ENCODE peak calls at places on chromosome 1, in six cellular contexts. Q is EL, I is NCI-H748 treated with DMSO at 0.1 percent for 48 hours, T is hypothalamus, H is stomach, B is GOT3. V is an unnamed sample.

GRCh38 chr1:42957229-42957879 is 1.3 kb downstream of the SLC2A1 start:
- DNase-seq in Q (no peak), I (peak; percentile 90), T (no peak), H (no peak), B (no peak), V (no peak)

GRCh38 chr1:48817505-48818114 is 40.9 kb upstream of the BEND5 start:
- DNase-seq in Q (peak; percentile 12), I (peak; percentile 26), T (no peak), H (peak; percentile 71), B (peak; percentile 27), V (peak; percentile 5)

GRCh38 chr1:33292726-33293340 is 28.1 kb downstream of the A3GALT2 start:
- DNase-seq in Q (no peak), I (no peak), T (no peak), H (no peak), B (no peak), V (no peak)

GRCh38 chr1:226404904-226405222 is 3.0 kb downstream of the PARP1 start:
- DNase-seq in Q (no peak), I (no peak), T (no peak), H (no peak), B (no peak), V (no peak)

GRCh38 chr1:28249013-28249870 is 10.1 kb upstream of the SESN2 start:
- DNase-seq in Q (peak; percentile 78), I (no peak), T (no peak), H (peak; percentile 80), B (no peak), V (no peak)

GRCh38 chr1:91633438-91633837 is 132.8 kb downstream of the CDC7 start:
- DNase-seq in Q (no peak), I (no peak), T (no peak), H (no peak), B (no peak), V (no peak)

GRCh38 chr1:108881369-108881768 is 4.6 kb downstream of the GPSM2 start:
- DNase-seq in Q (peak; percentile 48), I (no peak), T (no peak), H (no peak), B (no peak), V (no peak)

GRCh38 chr1:235888119-235888643 is 21.5 kb upstream of the LYST start:
- DNase-seq in Q (no peak), I (no peak), T (no peak), H (no peak), B (no peak), V (no peak)

GRCh38 chr1:99648107-99648506 is 2.2 kb downstream of the PALMD start:
- DNase-seq in Q (no peak), I (peak; percentile 5), T (no peak), H (no peak), B (no peak), V (no peak)

GRCh38 chr1:100794719-100795645 is 75.4 kb downstream of the VCAM1 start:
- DNase-seq in Q (peak; percentile 40), I (no peak), T (no peak), H (no peak), B (no peak), V (no peak)

GRCh38 chr1:32876341-32877210 is 5.9 kb upstream of the FNDC5 start:
- DNase-seq in Q (peak; percentile 54), I (peak; percentile 12), T (no peak), H (peak; percentile 71), B (no peak), V (peak; percentile 43)

GRCh38 chr1:154471304-154471703 is 30.7 kb upstream of the TDRD10 start:
- DNase-seq in Q (no peak), I (no peak), T (no peak), H (no peak), B (no peak), V (no peak)

GRCh38 chr1:209646558-209646957 is 5.7 kb downstream of the LAMB3 start:
- DNase-seq in Q (peak; percentile 68), I (no peak), T (no peak), H (no peak), B (no peak), V (no peak)

GRCh38 chr1:15152318-15153183 is 996 bp upstream of the TMEM51 start:
- DNase-seq in Q (peak; percentile 87), I (peak; percentile 53), T (no peak), H (peak; percentile 92), B (no peak), V (no peak)

GRCh38 chr1:26373789-26374188 is 1.2 kb upstream of the ZNF683 start:
- DNase-seq in Q (no peak), I (no peak), T (no peak), H (no peak), B (no peak), V (no peak)

GRCh38 chr1:236051107-236051885 is 13.6 kb downstream of the NID1 start:
- DNase-seq in Q (peak; percentile 9), I (no peak), T (no peak), H (no peak), B (no peak), V (no peak)

GRCh38 chr1:180595966-180596365 is 35.9 kb upstream of the XPR1 start:
- DNase-seq in Q (no peak), I (no peak), T (no peak), H (no peak), B (no peak), V (no peak)

GRCh38 chr1:33341190-33341589 is 20.3 kb upstream of the A3GALT2 start:
- DNase-seq in Q (no peak), I (no peak), T (no peak), H (no peak), B (no peak), V (no peak)

GRCh38 chr1:172069535-172069934 is 228.2 kb downstream of the DNM3 start:
- DNase-seq in Q (no peak), I (no peak), T (no peak), H (no peak), B (no peak), V (no peak)

GRCh38 chr1:176884286-176884685 is 280.2 kb downstream of the ASTN1 start:
- DNase-seq in Q (no peak), I (no peak), T (no peak), H (no peak), B (no peak), V (no peak)

GRCh38 chr1:112807999-112808398 is 92.9 kb upstream of the PPM1J start:
- DNase-seq in Q (no peak), I (no peak), T (no peak), H (no peak), B (no peak), V (no peak)

GRCh38 chr1:85689788-85690404 is 18.3 kb downstream of the ZNHIT6 start:
- DNase-seq in Q (no peak), I (no peak), T (no peak), H (no peak), B (no peak), V (no peak)

GRCh38 chr1:16236495-16237342 is at the start of gene CPLANE2:
- DNase-seq in Q (peak; percentile 89), I (peak; percentile 68), T (peak; percentile 58), H (peak; percentile 98), B (peak; percentile 63), V (peak; percentile 94)

GRCh38 chr1:51329443-51330325 is 678 bp downstream of the TTC39A start:
- DNase-seq in Q (no peak), I (peak; percentile 14), T (no peak), H (peak; percentile 94), B (no peak), V (no peak)

V was measured in naive thymus-derived CD8-positive, alpha-beta T cell.